ENCODE peak calls at places on chromosomes 5 and 9, in six cellular contexts. E is upper lobe of left lung; M is CD4-positive, CD25-positive, alpha-beta regulatory T cell; O is Peyer's patch; I is effector memory CD4-positive, alpha-beta T cell; N is tibial artery. R is an unnamed sample.

GRCh38 chr9:928363-929042 is 48.0 kb upstream of the DMRT3 start:
- DNase-seq in E (no peak), M (no peak), O (no peak), I (no peak), N (no peak), R (no peak)

GRCh38 chr5:38719916-38720315 is 125.9 kb upstream of the OSMR start:
- DNase-seq in E (no peak), M (no peak), O (no peak), I (no peak), N (no peak), R (no peak)

GRCh38 chr5:38212307-38212706 is 46.1 kb upstream of the EGFLAM start:
- DNase-seq in E (no peak), M (no peak), O (no peak), I (no peak), N (no peak), R (no peak)

GRCh38 chr5:179486596-179487051 is 63.7 kb upstream of the RUFY1 start:
- DNase-seq in E (peak), M (no peak), O (no peak), I (no peak), N (no peak), R (no peak)

GRCh38 chr9:16312116-16312515 is 558.4 kb downstream of the BNC2 start:
- DNase-seq in E (no peak), M (no peak), O (no peak), I (no peak), N (no peak), R (no peak)

GRCh38 chr9:81380960-81381359 is 308.4 kb downstream of the TLE1 start:
- DNase-seq in E (no peak), M (no peak), O (no peak), I (no peak), N (no peak), R (no peak)

GRCh38 chr5:6719417-6719816 is 6.2 kb downstream of the TENT4A start:
- DNase-seq in E (no peak), M (no peak), O (no peak), I (no peak), N (no peak), R (no peak)

GRCh38 chr9:82673904-82674303 is 389.0 kb downstream of the RASEF start:
- DNase-seq in E (no peak), M (no peak), O (no peak), I (no peak), N (no peak), R (no peak)

GRCh38 chr5:149134778-149135169 is 6.5 kb upstream of the ABLIM3 start:
- DNase-seq in E (no peak), M (no peak), O (no peak), I (no peak), N (no peak), R (no peak)

GRCh38 chr9:40925149-40925548 is 203.3 kb downstream of the FOXD4L6 start:
- DNase-seq in E (no peak), M (no peak), O (no peak), I (no peak), N (no peak), R (no peak)

GRCh38 chr5:141186897-141187512 is at the start of gene PCDHB9:
- DNase-seq in E (no peak), M (peak), O (no peak), I (no peak), N (no peak), R (no peak)

GRCh38 chr5:170132642-170133448 is 27.1 kb downstream of the FOXI1 start:
- DNase-seq in E (no peak), M (no peak), O (no peak), I (no peak), N (no peak), R (no peak)

GRCh38 chr5:74042559-74043357 is 416.8 kb downstream of the ARHGEF28 start:
- DNase-seq in E (no peak), M (no peak), O (no peak), I (no peak), N (no peak), R (no peak)

GRCh38 chr9:126861707-126862460 is 1.4 kb downstream of the ZBTB34 start:
- DNase-seq in E (no peak), M (peak), O (peak), I (no peak), N (no peak), R (no peak)

GRCh38 chr9:37026085-37026935 is 7.8 kb downstream of the PAX5 start:
- DNase-seq in E (peak), M (no peak), O (no peak), I (no peak), N (no peak), R (no peak)

GRCh38 chr9:73806876-73807275 is 655.2 kb downstream of the ANXA1 start:
- DNase-seq in E (no peak), M (no peak), O (no peak), I (no peak), N (no peak), R (no peak)

GRCh38 chr5:91170266-91170665 is 212.9 kb downstream of the ARRDC3 start:
- DNase-seq in E (no peak), M (no peak), O (no peak), I (no peak), N (no peak), R (no peak)

GRCh38 chr5:135015942-135016341 is 18.1 kb downstream of the PITX1 start:
- DNase-seq in E (no peak), M (no peak), O (no peak), I (no peak), N (peak), R (peak)

GRCh38 chr9:86846679-86847078 is 100.6 kb downstream of the GAS1 start:
- DNase-seq in E (no peak), M (no peak), O (no peak), I (no peak), N (no peak), R (no peak)

GRCh38 chr9:88995627-88996026 is 4.4 kb downstream of the S1PR3 start:
- DNase-seq in E (no peak), M (no peak), O (no peak), I (no peak), N (peak), R (no peak)

GRCh38 chr9:88995205-88995604 is 3.9 kb downstream of the S1PR3 start:
- DNase-seq in E (no peak), M (no peak), O (no peak), I (no peak), N (no peak), R (no peak)

GRCh38 chr9:88993327-88993726 is 2.1 kb downstream of the S1PR3 start:
- DNase-seq in E (no peak), M (no peak), O (no peak), I (no peak), N (peak), R (no peak)

GRCh38 chr9:88994820-88995180 is 3.5 kb downstream of the S1PR3 start:
- DNase-seq in E (no peak), M (no peak), O (no peak), I (no peak), N (peak), R (no peak)

DNA sequence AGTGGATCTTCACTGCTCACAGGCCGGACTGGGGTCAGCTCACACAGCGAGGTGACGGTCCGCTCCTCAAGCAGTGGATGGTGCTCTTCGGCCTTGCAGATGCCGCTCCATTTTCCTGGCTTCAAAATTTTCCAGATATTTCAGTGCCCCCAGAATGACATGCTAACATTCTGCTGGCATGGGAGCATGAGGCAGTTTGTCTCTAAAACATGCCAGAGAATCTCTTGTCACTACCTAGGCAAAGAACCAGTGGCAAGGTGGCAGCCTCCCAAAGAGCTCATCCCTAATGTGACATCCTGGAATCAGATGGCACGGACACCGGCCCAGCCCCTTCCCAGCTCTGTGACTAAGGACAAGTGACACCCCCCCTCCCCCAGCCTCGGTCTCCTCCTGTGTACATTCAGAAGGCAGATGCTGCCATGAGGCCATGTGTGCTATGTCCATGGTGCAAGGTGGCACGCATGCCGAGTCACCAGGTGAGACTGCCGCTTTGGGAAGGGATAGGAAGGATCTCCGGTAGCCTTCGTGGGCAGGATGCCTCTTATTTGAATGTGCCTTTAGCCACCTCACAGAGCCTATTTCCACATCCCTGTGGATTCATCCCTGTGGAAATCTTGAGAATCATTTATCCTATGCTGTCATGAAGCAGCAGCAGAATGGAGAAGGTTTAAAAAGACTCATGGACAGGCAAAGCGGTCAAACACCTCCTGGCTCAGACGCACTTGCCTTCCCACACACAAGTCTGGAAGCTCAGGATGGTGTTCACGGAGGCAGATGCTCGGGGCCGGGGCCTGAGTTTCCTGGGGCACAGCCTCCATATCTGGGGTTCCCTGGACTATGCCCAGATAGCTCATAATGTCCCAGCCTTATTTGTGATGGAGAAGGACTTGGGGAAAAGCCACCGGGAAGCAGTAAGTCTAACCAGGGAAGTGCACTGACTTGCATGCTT is 2.9 kb downstream of the S1PR3 start:
- DNase-seq in E (no peak), M (no peak), O (no peak), I (no peak), N (peak), R (no peak)
- H3K4me3 ChIP-seq in E (no peak), M (no peak), O (peak), I (no peak), N (peak), R (no peak)

DNA sequence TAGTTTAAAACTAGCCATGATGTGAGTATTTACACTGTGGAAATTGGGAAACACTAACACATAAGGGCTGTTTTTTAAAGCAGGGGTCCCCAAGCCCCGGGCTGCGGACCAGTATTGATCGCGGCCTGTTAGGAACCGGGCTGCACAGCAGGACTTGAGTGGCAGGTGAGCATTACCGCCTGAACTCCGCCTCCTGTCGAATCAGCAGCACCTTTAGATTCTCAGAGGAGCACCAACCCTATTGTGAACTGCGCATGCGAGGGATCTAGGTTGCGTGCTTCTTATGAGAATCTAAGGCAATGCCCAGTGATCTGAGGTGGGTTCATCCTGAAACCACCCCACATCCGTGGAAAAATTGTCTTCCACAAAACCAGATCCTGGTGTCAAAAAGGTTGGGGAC is 127.8 kb downstream of the PCSK5 start:
- DNase-seq in E (peak), M (no peak), O (no peak), I (no peak), N (no peak), R (peak)
- H3K4me3 ChIP-seq in E (no peak), M (no peak), O (no peak), I (no peak), N (no peak), R (no peak)

GRCh38 chr9:96189995-96190394 is 112.0 kb downstream of the HSD17B3 start:
- DNase-seq in E (no peak), M (no peak), O (no peak), I (no peak), N (no peak), R (no peak)

GRCh38 chr9:96183751-96184150 is 118.2 kb downstream of the HSD17B3 start:
- DNase-seq in E (no peak), M (no peak), O (no peak), I (no peak), N (no peak), R (no peak)

GRCh38 chr9:96187108-96187695 is 114.8 kb downstream of the HSD17B3 start:
- DNase-seq in E (peak), M (no peak), O (no peak), I (no peak), N (no peak), R (no peak)

GRCh38 chr9:96186601-96187011 is 115.4 kb downstream of the HSD17B3 start:
- DNase-seq in E (peak), M (no peak), O (no peak), I (no peak), N (no peak), R (peak)

GRCh38 chr9:96185518-96186156 is 116.3 kb downstream of the HSD17B3 start:
- DNase-seq in E (no peak), M (no peak), O (no peak), I (no peak), N (no peak), R (peak)
- H3K4me3 ChIP-seq in E (no peak), M (no peak), O (no peak), I (no peak), N (no peak), R (no peak)

GRCh38 chr9:105064248-105065118 is 136.5 kb upstream of the ABCA1 start:
- DNase-seq in E (peak), M (no peak), O (peak), I (no peak), N (peak), R (peak)
- H3K4me3 ChIP-seq in E (no peak), M (no peak), O (no peak), I (no peak), N (no peak), R (no peak)

GRCh38 chr5:160508780-160509361 is 87.2 kb downstream of the PTTG1 start:
- DNase-seq in E (no peak), M (peak), O (peak), I (peak), N (peak), R (no peak)

GRCh38 chr5:160504906-160505305 is 83.3 kb downstream of the PTTG1 start:
- DNase-seq in E (no peak), M (no peak), O (no peak), I (no peak), N (no peak), R (no peak)

GRCh38 chr5:160506006-160507004 is 84.7 kb downstream of the PTTG1 start:
- DNase-seq in E (no peak), M (peak), O (peak), I (peak), N (peak), R (no peak)

GRCh38 chr5:160511280-160511929 is 89.8 kb downstream of the PTTG1 start:
- DNase-seq in E (no peak), M (no peak), O (no peak), I (no peak), N (no peak), R (no peak)

GRCh38 chr5:160507181-160507811 is 85.6 kb downstream of the PTTG1 start:
- DNase-seq in E (no peak), M (no peak), O (no peak), I (no peak), N (no peak), R (no peak)
- H3K4me3 ChIP-seq in E (no peak), M (peak), O (no peak), I (no peak), N (no peak), R (no peak)

GRCh38 chr5:175773534-175774070 is 97.8 kb upstream of the CPLX2 start:
- DNase-seq in E (no peak), M (no peak), O (no peak), I (no peak), N (no peak), R (no peak)
- H3K4me3 ChIP-seq in E (no peak), M (no peak), O (no peak), I (no peak), N (no peak), R (no peak)

DNA sequence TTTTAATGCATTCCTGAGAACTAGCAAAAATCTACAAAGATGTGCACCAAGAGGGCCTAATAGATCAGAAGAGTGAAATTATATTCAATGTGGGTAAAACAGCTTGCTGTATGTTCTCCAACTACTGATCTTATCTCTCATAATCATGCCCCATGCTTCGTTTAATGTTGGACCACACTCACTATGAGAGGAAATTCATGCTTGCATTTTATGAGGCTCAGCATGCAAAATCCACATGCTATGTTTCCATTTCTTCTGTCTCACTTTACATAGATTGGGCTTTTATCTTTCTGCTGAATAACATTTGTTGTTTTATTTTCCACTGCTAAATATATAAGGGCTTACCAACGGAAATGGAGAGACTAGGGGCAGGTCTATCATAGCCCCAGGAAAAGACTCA is 474.2 kb downstream of the EFNA5 start:
- DNase-seq in E (no peak), M (no peak), O (no peak), I (no peak), N (no peak), R (no peak)
- H3K4me3 ChIP-seq in E (no peak), M (no peak), O (no peak), I (no peak), N (no peak), R (no peak)

GRCh38 chr5:79511945-79512493 is 1.9 kb downstream of the HOMER1 start:
- DNase-seq in E (no peak), M (no peak), O (no peak), I (no peak), N (no peak), R (no peak)

GRCh38 chr5:79510638-79511037 is 3.3 kb downstream of the HOMER1 start:
- DNase-seq in E (peak), M (no peak), O (no peak), I (no peak), N (no peak), R (no peak)

GRCh38 chr5:79514391-79515105 is 614 bp upstream of the HOMER1 start:
- DNase-seq in E (peak), M (peak), O (peak), I (peak), N (peak), R (peak)

GRCh38 chr5:79513519-79514390 is at the start of gene HOMER1:
- DNase-seq in E (peak), M (peak), O (peak), I (peak), N (peak), R (peak)

GRCh38 chr5:79512692-79513518 is 1.0 kb downstream of the HOMER1 start:
- DNase-seq in E (no peak), M (peak), O (no peak), I (no peak), N (no peak), R (no peak)
- H3K4me3 ChIP-seq in E (peak), M (peak), O (peak), I (peak), N (peak), R (peak)

GRCh38 chr9:133459476-133460404 is at the start of gene CACFD1:
- DNase-seq in E (peak), M (peak), O (peak), I (peak), N (peak), R (peak)

GRCh38 chr9:133458643-133459312 is 1.0 kb upstream of the CACFD1 start:
- DNase-seq in E (no peak), M (no peak), O (no peak), I (no peak), N (no peak), R (no peak)

GRCh38 chr9:133461975-133462374 is 2.2 kb downstream of the CACFD1 start:
- DNase-seq in E (no peak), M (no peak), O (no peak), I (no peak), N (no peak), R (no peak)

GRCh38 chr9:133463234-133463863 is 3.6 kb downstream of the CACFD1 start:
- DNase-seq in E (peak), M (peak), O (no peak), I (no peak), N (no peak), R (no peak)

DNA sequence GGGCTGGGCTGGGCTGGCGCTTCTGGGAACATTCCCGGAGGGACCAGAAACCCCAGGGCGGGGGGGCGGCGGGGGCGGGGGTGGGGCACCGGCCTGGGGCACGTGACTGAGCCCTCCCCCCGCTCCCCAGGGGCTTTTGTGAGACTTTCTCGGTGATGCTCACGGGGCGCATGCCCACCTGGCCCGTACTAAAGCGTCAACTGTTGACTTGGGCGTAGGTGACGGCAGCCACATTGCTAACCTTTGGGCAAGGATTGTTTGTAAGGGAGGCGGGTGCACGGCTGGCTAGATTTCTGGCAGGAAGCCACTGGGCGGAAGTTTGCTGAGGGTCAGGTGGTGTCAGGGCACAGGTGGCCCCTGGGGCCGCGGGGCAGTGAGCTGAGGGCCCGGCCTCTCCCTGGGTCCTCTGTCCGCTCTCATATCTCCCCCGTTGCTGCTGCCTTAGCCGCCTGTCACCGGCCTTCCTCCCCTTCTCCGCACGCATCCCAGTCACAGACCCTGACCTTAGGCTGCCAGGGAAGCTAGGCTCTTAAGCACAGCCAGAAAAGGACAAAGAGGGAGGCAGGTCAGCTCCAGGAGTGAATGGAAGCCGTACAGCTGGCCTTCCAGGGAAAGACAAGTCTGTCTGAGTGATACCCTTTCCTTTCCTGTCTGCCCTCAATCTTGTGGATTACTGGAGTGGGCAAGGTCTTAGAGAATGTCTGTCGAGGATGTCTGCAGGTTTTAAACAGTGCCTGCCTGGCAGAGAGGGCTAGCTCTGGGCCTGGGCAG is 812 bp downstream of the CACFD1 start:
- DNase-seq in E (peak), M (no peak), O (peak), I (no peak), N (peak), R (peak)
- H3K4me3 ChIP-seq in E (peak), M (no peak), O (peak), I (no peak), N (peak), R (peak)

DNA sequence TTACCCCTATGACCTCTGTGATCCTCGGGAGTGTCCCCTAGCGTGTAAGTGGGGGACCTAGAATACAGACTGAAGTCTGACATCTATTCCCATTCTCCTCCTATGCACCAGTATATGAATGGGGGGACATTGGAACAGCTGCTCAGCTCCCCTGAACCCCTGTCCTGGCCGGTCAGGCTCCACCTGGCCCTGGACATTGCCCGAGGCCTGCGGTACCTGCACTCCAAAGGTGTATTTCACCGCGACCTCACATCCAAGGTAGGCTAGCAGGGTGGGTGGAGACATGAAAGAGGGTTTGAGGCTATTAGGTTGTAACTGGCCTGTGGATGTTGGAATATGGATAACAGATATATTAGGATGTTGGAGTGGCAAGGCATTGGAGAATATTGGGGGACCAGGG is 1.7 kb downstream of the TESK1 start:
- DNase-seq in E (no peak), M (no peak), O (no peak), I (no peak), N (no peak), R (no peak)
- H3K4me3 ChIP-seq in E (no peak), M (peak), O (no peak), I (no peak), N (peak), R (peak)

R was measured in upper lobe of right lung.